ENCODE peak calls at places on chromosomes 13 and 19, in nine cellular contexts. W is fibroblast of pulmonary artery; M is HL-60; K is CD8-positive, alpha-beta T cell; L is endothelial cell; X is BE2C; U is body of pancreas; Y is tibial nerve; D is stomach. P is an unnamed sample.

GRCh38 chr19:18639706-18640105 is 2.9 kb downstream of the KLHL26 start:
- DNase-seq in X (no peak), W (no peak), K (no peak), L (no peak), D (no peak), Y (no peak), M (no peak), U (no peak), P (no peak)

GRCh38 chr19:15464394-15465385 is at the start of gene RASAL3:
- DNase-seq in M (peak; percentile 69), Y (no peak), L (no peak), K (peak; percentile 64), X (no peak), W (peak; percentile 32), U (no peak), D (no peak), P (no peak)

GRCh38 chr19:964761-965694 is 19.1 kb upstream of the WDR18 start:
- DNase-seq in D (no peak), U (no peak), K (no peak), M (no peak), W (no peak), X (no peak), L (no peak), Y (no peak), P (no peak)

GRCh38 chr19:3119782-3120380 is 16.0 kb upstream of the GNA15 start:
- DNase-seq in M (no peak), W (no peak), D (no peak), U (peak; percentile 9), Y (no peak), L (no peak), K (peak; percentile 9), X (no peak), P (no peak)

GRCh38 chr19:10517361-10517759 is at the start of gene S1PR5:
- DNase-seq in L (no peak), K (peak; percentile 32), W (no peak), Y (no peak), U (peak; percentile 64), M (no peak), D (no peak), X (peak; percentile 19), P (peak; percentile 18)

GRCh38 chr19:2549701-2550191 is 73.8 kb downstream of the GADD45B start:
- DNase-seq in Y (peak; percentile 94), W (peak; percentile 98), D (peak; percentile 43), X (no peak), U (peak; percentile 58), L (no peak), K (no peak), M (peak; percentile 86), P (no peak)

GRCh38 chr13:44936246-44936645 is 53.0 kb downstream of the NUFIP1 start:
- DNase-seq in X (no peak), L (no peak), K (no peak), Y (no peak), W (no peak), M (no peak), U (no peak), D (no peak), P (no peak)

GRCh38 chr19:16890461-16891184 is 1.8 kb downstream of the F2RL3 start:
- DNase-seq in U (no peak), X (no peak), L (no peak), M (no peak), K (no peak), W (no peak), D (no peak), Y (no peak), P (no peak)

GRCh38 chr19:48815870-48816501 is 5.2 kb upstream of the BCAT2 start:
- DNase-seq in U (peak; percentile 80), Y (no peak), D (peak; percentile 62), L (no peak), M (no peak), K (no peak), W (no peak), X (peak; percentile 66), P (no peak)

GRCh38 chr19:48817585-48818124 is 6.8 kb upstream of the BCAT2 start:
- DNase-seq in K (no peak), M (no peak), X (no peak), U (no peak), Y (no peak), W (no peak), L (no peak), D (no peak), P (no peak)

GRCh38 chr19:48819366-48819816 is 8.6 kb upstream of the BCAT2 start:
- DNase-seq in X (no peak), M (no peak), L (no peak), K (no peak), D (peak; percentile 97), W (peak; percentile 95), U (peak; percentile 98), Y (peak; percentile 96), P (no peak)

GRCh38 chr19:48821633-48822032 is 10.8 kb upstream of the BCAT2 start:
- DNase-seq in U (no peak), D (no peak), M (no peak), K (no peak), X (no peak), Y (no peak), W (no peak), L (no peak), P (no peak)

GRCh38 chr19:48818234-48818823 is 7.5 kb upstream of the BCAT2 start:
- DNase-seq in D (peak; percentile 76), Y (no peak), W (no peak), K (no peak), U (peak; percentile 86), X (no peak), M (no peak), L (no peak), P (no peak)
- TF ChIP-seq CTCF in D (no peak), Y (no peak), W (no peak), K (no peak), U (no peak), X (no peak), M (no peak), L (no peak), P (no peak)

GRCh38 chr13:113121183-113121927 is 1.2 kb upstream of the F10 start:
- DNase-seq in Y (no peak), K (no peak), M (no peak), L (no peak), W (no peak), X (no peak), U (no peak), D (no peak), P (no peak)

GRCh38 chr13:113124211-113125025 is 1.8 kb downstream of the F10 start:
- DNase-seq in W (no peak), U (no peak), L (no peak), Y (no peak), D (no peak), X (no peak), K (no peak), M (no peak), P (no peak)

GRCh38 chr13:113121928-113122420 is 625 bp upstream of the F10 start:
- DNase-seq in U (no peak), X (no peak), D (no peak), M (no peak), L (no peak), K (no peak), W (no peak), Y (no peak), P (no peak)

GRCh38 chr13:113123226-113124150 is 889 bp downstream of the F10 start:
- DNase-seq in L (peak; percentile 38), K (no peak), X (no peak), Y (no peak), D (no peak), M (no peak), W (no peak), U (no peak), P (no peak)

DNA sequence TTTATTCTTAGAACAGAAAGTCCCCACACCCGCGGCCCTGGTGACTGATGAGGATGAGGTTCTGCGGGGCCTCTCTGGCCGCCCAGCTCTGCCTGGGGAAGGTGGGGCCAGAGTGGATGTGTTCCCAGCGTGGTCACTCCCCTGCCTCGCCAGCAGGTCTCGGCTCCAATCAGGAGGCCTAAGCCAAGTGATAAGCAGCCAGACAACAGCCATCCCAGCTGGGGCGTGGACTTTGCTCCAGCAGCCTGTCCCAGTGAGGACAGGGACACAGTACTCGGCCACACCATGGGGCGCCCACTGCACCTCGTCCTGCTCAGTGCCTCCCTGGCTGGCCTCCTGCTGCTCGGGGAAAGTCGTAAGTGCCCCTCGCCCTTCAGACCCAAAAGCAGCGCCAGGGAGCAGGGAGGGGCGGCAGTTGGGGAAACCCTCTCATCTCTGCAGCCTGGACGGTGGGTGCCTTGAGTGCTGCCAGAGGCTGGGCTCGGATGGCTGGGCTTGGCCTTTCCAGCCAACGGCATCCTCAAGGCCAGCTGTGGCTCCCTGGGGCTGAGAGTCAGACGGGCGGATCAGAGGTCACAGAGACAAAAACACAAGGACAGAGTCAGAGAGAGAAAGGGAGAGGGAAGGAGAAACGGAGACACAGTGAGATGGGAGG is at the start of gene F10:
- DNase-seq in X (peak; percentile 76), U (peak; percentile 69), L (no peak), D (peak; percentile 73), W (peak; percentile 67), M (no peak), Y (peak; percentile 61), K (no peak), P (peak; percentile 48)
- TF ChIP-seq CTCF in X (no peak), U (no peak), L (no peak), D (no peak), W (no peak), M (no peak), Y (no peak), K (no peak), P (peak; percentile 19)

DNA sequence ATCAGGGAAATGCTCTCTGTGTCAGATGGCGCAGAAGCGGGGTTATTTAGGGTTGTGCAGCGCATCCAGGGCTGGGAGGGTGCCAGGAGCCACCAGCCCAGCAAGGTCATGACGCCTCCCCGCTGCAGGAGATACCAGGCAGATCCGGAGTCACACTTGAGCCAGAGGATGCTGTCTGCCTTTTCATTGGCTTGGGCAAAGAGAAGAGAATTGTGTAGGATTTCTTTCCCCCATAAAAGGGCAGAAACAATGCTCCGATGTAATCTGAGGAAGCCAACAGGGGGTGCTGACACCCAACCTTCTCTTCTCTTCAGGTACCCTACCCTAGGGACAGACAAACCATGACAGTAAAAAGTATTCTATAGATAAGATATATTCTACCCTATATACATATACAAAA is 346.4 kb downstream of the TSHZ3 start:
- DNase-seq in K (no peak), L (no peak), U (no peak), M (no peak), X (no peak), Y (no peak), W (no peak), D (no peak), P (no peak)
- TF ChIP-seq CTCF in K (no peak), L (no peak), U (no peak), M (no peak), X (no peak), Y (no peak), W (no peak), D (no peak), P (no peak)

GRCh38 chr13:55577082-55577846 is 1563.5 kb upstream of the PRR20A start:
- DNase-seq in W (no peak), D (no peak), M (no peak), X (no peak), L (no peak), K (no peak), Y (no peak), U (no peak), P (no peak)

GRCh38 chr13:55576389-55576788 is 1564.3 kb upstream of the PRR20A start:
- DNase-seq in Y (no peak), W (no peak), M (no peak), L (no peak), U (no peak), D (no peak), K (no peak), X (no peak), P (no peak)

GRCh38 chr13:55572862-55573261 is 1567.9 kb upstream of the PRR20A start:
- DNase-seq in Y (no peak), M (no peak), K (no peak), X (no peak), U (no peak), L (no peak), W (no peak), D (no peak), P (no peak)

GRCh38 chr13:55573565-55573964 is 1567.2 kb upstream of the PRR20A start:
- DNase-seq in D (no peak), L (no peak), M (no peak), K (no peak), U (no peak), W (no peak), X (no peak), Y (no peak), P (no peak)

DNA sequence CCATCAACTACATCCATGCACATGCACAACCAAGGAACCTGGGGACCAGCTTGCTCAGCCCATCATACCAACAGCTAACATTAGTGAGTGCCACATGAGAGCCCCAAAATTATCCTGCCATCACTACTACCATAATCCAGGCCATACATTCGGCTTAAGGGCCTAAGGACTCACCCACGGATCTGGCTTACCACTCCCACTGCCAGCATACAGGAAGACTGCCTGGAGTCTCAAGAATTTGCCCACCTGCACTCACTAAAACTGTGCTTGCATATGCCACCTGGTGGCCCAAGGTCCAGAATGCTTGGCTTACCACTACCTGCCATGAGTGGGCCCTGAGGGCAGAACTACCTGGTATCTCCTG is 1562.9 kb upstream of the PRR20A start:
- DNase-seq in K (no peak), L (no peak), Y (no peak), M (no peak), X (no peak), W (no peak), U (no peak), D (no peak), P (no peak)
- TF ChIP-seq CTCF in K (no peak), L (no peak), Y (no peak), M (no peak), X (no peak), W (no peak), U (no peak), D (no peak), P (no peak)

P was measured in progenitor cell of endocrine pancreas.